ENCODE peak calls at places on chromosomes 1 and 21, in nine cellular contexts. B, D, X, J, Z, O, T, Y and F are unnamed samples.

GRCh38 chr1:45557422-45557944 is 6.9 kb downstream of the AKR1A1 start:
- DNase-seq in T (no peak), J (no peak), Y (no peak), B (no peak), Z (no peak), D (no peak), O (no peak), X (no peak), F (no peak)

GRCh38 chr1:153763365-153764225 is 11.6 kb upstream of the SLC27A3 start:
- DNase-seq in J (no peak), D (peak; percentile 64), Y (peak; percentile 15), B (no peak), Z (no peak), T (no peak), X (no peak), O (no peak), F (no peak)

GRCh38 chr1:98102369-98103030 is 181.7 kb upstream of the DPYD start:
- DNase-seq in T (no peak), B (no peak), X (no peak), O (no peak), Y (peak; percentile 1), Z (no peak), D (peak; percentile 67), J (no peak), F (no peak)

GRCh38 chr1:209073879-209074278 is 509.6 kb upstream of the CAMK1G start:
- DNase-seq in Y (no peak), B (no peak), D (no peak), O (no peak), T (no peak), X (no peak), Z (no peak), J (no peak), F (no peak)

GRCh38 chr1:93635614-93636543 is 45.8 kb downstream of the BCAR3 start:
- DNase-seq in O (no peak), J (no peak), Y (no peak), T (no peak), Z (no peak), X (no peak), B (no peak), D (no peak), F (no peak)

GRCh38 chr1:10387611-10388386 is 11.1 kb upstream of the PGD start:
- DNase-seq in X (no peak), J (peak; percentile 64), T (no peak), D (peak; percentile 83), B (peak; percentile 47), Z (peak; percentile 71), Y (peak; percentile 24), O (no peak), F (no peak)

GRCh38 chr1:235423214-235423652 is 56.0 kb downstream of the TBCE start:
- DNase-seq in T (no peak), X (no peak), D (no peak), B (no peak), O (no peak), Z (no peak), J (no peak), Y (no peak), F (peak; percentile 2)

GRCh38 chr1:41800237-41800902 is 118.4 kb downstream of the HIVEP3 start:
- DNase-seq in O (no peak), Z (peak; percentile 88), J (no peak), B (no peak), Y (no peak), X (no peak), D (no peak), T (no peak), F (no peak)

GRCh38 chr1:232669981-232670763 is 40.2 kb upstream of the SIPA1L2 start:
- DNase-seq in X (no peak), D (no peak), J (no peak), Z (no peak), O (no peak), T (no peak), B (no peak), Y (peak; percentile 74), F (no peak)

GRCh38 chr1:205947024-205947423 is 3.8 kb upstream of the SLC26A9 start:
- DNase-seq in J (no peak), Z (no peak), D (no peak), T (no peak), O (no peak), X (no peak), B (no peak), Y (no peak), F (no peak)

GRCh38 chr1:28751315-28752056 is 14.7 kb downstream of the YTHDF2 start:
- DNase-seq in Y (peak; percentile 34), X (no peak), D (peak; percentile 69), J (no peak), T (no peak), Z (no peak), O (no peak), B (no peak), F (no peak)

GRCh38 chr1:12324423-12324822 is 94.6 kb downstream of the VPS13D start:
- DNase-seq in T (no peak), X (no peak), B (no peak), J (no peak), O (no peak), Y (no peak), Z (no peak), D (no peak), F (no peak)

GRCh38 chr1:1344672-1345361 is 4.4 kb downstream of the DVL1 start:
- DNase-seq in D (peak; percentile 48), Y (peak; percentile 95), X (no peak), Z (no peak), T (no peak), J (no peak), O (no peak), B (peak; percentile 90), F (no peak)

GRCh38 chr21:45412909-45413581 is 8.1 kb downstream of the COL18A1 start:
- DNase-seq in J (no peak), Z (peak; percentile 39), O (no peak), Y (no peak), T (no peak), B (no peak), X (no peak), D (no peak), F (no peak)

GRCh38 chr1:221712198-221712684 is 29.6 kb downstream of the DUSP10 start:
- DNase-seq in Z (no peak), X (no peak), T (peak; percentile 20), D (peak; percentile 78), Y (peak; percentile 85), B (peak; percentile 64), J (no peak), O (no peak), F (peak; percentile 30)

GRCh38 chr1:9078949-9079500 is 9.6 kb upstream of the SLC2A5 start:
- DNase-seq in X (no peak), Y (no peak), O (no peak), Z (no peak), T (no peak), D (no peak), B (no peak), J (no peak), F (no peak)

GRCh38 chr1:184866991-184867788 is 107.1 kb downstream of the NIBAN1 start:
- DNase-seq in Y (peak; percentile 79), O (no peak), T (peak; percentile 33), Z (no peak), J (no peak), D (peak; percentile 98), B (peak; percentile 82), X (no peak), F (peak; percentile 24)

GRCh38 chr21:25898671-25899070 is 163.9 kb downstream of the GABPA start:
- DNase-seq in Z (no peak), Y (no peak), O (no peak), D (peak; percentile 33), T (no peak), B (no peak), X (no peak), J (no peak), F (no peak)